ENCODE peak calls at places on chromosomes 13 and 19, in five cellular contexts. One of them, this sample, is unnamed.

GRCh38 chr13:27926644-27927434 is 7.0 kb downstream of the PDX1 start:
- DNase-seq in cardiac muscle cell: no peak
- DNase-seq in Peyer's patch: no peak
- DNase-seq in CD8-positive, alpha-beta memory T cell: no peak
- DNase-seq in tibial artery: no peak
- DNase-seq in this sample: no peak

GRCh38 chr13:33251131-33251629 is 34.4 kb downstream of the STARD13 start:
- DNase-seq in cardiac muscle cell: no peak
- DNase-seq in Peyer's patch: no peak
- DNase-seq in CD8-positive, alpha-beta memory T cell: no peak
- DNase-seq in tibial artery: no peak
- DNase-seq in this sample: no peak

GRCh38 chr13:111919826-111920225 is 147.1 kb upstream of the SOX1 start:
- DNase-seq in cardiac muscle cell: no peak
- DNase-seq in Peyer's patch: peak; percentile 28
- DNase-seq in CD8-positive, alpha-beta memory T cell: no peak
- DNase-seq in tibial artery: no peak
- DNase-seq in this sample: no peak

GRCh38 chr19:17471410-17472125 is 1.2 kb downstream of the SLC27A1 start:
- DNase-seq in cardiac muscle cell: no peak
- DNase-seq in Peyer's patch: no peak
- DNase-seq in CD8-positive, alpha-beta memory T cell: no peak
- DNase-seq in tibial artery: no peak
- DNase-seq in this sample: no peak

GRCh38 chr13:40333238-40333637 is 333.2 kb downstream of the FOXO1 start:
- DNase-seq in cardiac muscle cell: no peak
- DNase-seq in Peyer's patch: no peak
- DNase-seq in CD8-positive, alpha-beta memory T cell: no peak
- DNase-seq in tibial artery: no peak
- DNase-seq in this sample: no peak

GRCh38 chr19:800360-801029 is 3.2 kb downstream of the PTBP1 start:
- DNase-seq in cardiac muscle cell: peak; percentile 0
- DNase-seq in Peyer's patch: peak; percentile 70
- DNase-seq in CD8-positive, alpha-beta memory T cell: no peak
- DNase-seq in tibial artery: no peak
- DNase-seq in this sample: peak; percentile 25

GRCh38 chr19:1172353-1173159 is 1.5 kb downstream of the SBNO2 start:
- DNase-seq in cardiac muscle cell: no peak
- DNase-seq in Peyer's patch: peak; percentile 73
- DNase-seq in CD8-positive, alpha-beta memory T cell: no peak
- DNase-seq in tibial artery: peak; percentile 80
- DNase-seq in this sample: peak; percentile 85

GRCh38 chr19:48139053-48139452 is 28.4 kb upstream of the PLA2G4C start:
- DNase-seq in cardiac muscle cell: no peak
- DNase-seq in Peyer's patch: no peak
- DNase-seq in CD8-positive, alpha-beta memory T cell: no peak
- DNase-seq in tibial artery: no peak
- DNase-seq in this sample: no peak

GRCh38 chr19:29303035-29303706 is 90.2 kb upstream of the UQCRFS1 start:
- DNase-seq in cardiac muscle cell: no peak
- DNase-seq in Peyer's patch: no peak
- DNase-seq in CD8-positive, alpha-beta memory T cell: no peak
- DNase-seq in tibial artery: peak; percentile 7
- DNase-seq in this sample: no peak

GRCh38 chr13:98848736-98849135 is 96.3 kb upstream of the SLC15A1 start:
- DNase-seq in cardiac muscle cell: no peak
- DNase-seq in Peyer's patch: no peak
- DNase-seq in CD8-positive, alpha-beta memory T cell: no peak
- DNase-seq in tibial artery: peak; percentile 48
- DNase-seq in this sample: no peak

GRCh38 chr19:844300-844971 is 3.6 kb downstream of the PRTN3 start:
- DNase-seq in cardiac muscle cell: no peak
- DNase-seq in Peyer's patch: no peak
- DNase-seq in CD8-positive, alpha-beta memory T cell: no peak
- DNase-seq in tibial artery: no peak
- DNase-seq in this sample: no peak

GRCh38 chr19:18858906-18859646 is 27.3 kb downstream of the UPF1 start:
- DNase-seq in cardiac muscle cell: no peak
- DNase-seq in Peyer's patch: no peak
- DNase-seq in CD8-positive, alpha-beta memory T cell: no peak
- DNase-seq in tibial artery: no peak
- DNase-seq in this sample: peak; percentile 8

GRCh38 chr13:33512880-33513554 is 227.5 kb upstream of the STARD13 start:
- DNase-seq in cardiac muscle cell: no peak
- DNase-seq in Peyer's patch: no peak
- DNase-seq in CD8-positive, alpha-beta memory T cell: no peak
- DNase-seq in tibial artery: no peak
- DNase-seq in this sample: no peak

GRCh38 chr13:47908200-47908902 is 92.7 kb downstream of the SUCLA2 start:
- DNase-seq in cardiac muscle cell: no peak
- DNase-seq in Peyer's patch: no peak
- DNase-seq in CD8-positive, alpha-beta memory T cell: no peak
- DNase-seq in tibial artery: no peak
- DNase-seq in this sample: no peak

GRCh38 chr19:3656073-3656746 is 29.6 kb upstream of the CACTIN start:
- DNase-seq in cardiac muscle cell: no peak
- DNase-seq in Peyer's patch: no peak
- DNase-seq in CD8-positive, alpha-beta memory T cell: no peak
- DNase-seq in tibial artery: no peak
- DNase-seq in this sample: no peak

GRCh38 chr19:23991170-23991569 is 76.5 kb downstream of the ZNF726 start:
- DNase-seq in cardiac muscle cell: no peak
- DNase-seq in Peyer's patch: no peak
- DNase-seq in CD8-positive, alpha-beta memory T cell: no peak
- DNase-seq in tibial artery: no peak
- DNase-seq in this sample: no peak

GRCh38 chr13:112679932-112680677 is 9.7 kb upstream of the ATP11A start:
- DNase-seq in cardiac muscle cell: no peak
- DNase-seq in Peyer's patch: no peak
- DNase-seq in CD8-positive, alpha-beta memory T cell: no peak
- DNase-seq in tibial artery: peak; percentile 26
- DNase-seq in this sample: no peak

GRCh38 chr13:52686381-52686780 is 33.7 kb downstream of the SUGT1 start:
- DNase-seq in cardiac muscle cell: no peak
- DNase-seq in Peyer's patch: no peak
- DNase-seq in CD8-positive, alpha-beta memory T cell: no peak
- DNase-seq in tibial artery: no peak
- DNase-seq in this sample: no peak

GRCh38 chr13:27474751-27475268 is 24.4 kb upstream of the MTIF3 start:
- DNase-seq in cardiac muscle cell: no peak
- DNase-seq in Peyer's patch: no peak
- DNase-seq in CD8-positive, alpha-beta memory T cell: no peak
- DNase-seq in tibial artery: no peak
- DNase-seq in this sample: no peak

GRCh38 chr19:6271721-6272410 is 7.9 kb downstream of the MLLT1 start:
- DNase-seq in cardiac muscle cell: peak; percentile 71
- DNase-seq in Peyer's patch: peak; percentile 62
- DNase-seq in CD8-positive, alpha-beta memory T cell: no peak
- DNase-seq in tibial artery: peak; percentile 83
- DNase-seq in this sample: peak; percentile 91

GRCh38 chr13:43514326-43514725 is 272.4 kb downstream of the ENOX1 start:
- DNase-seq in cardiac muscle cell: no peak
- DNase-seq in Peyer's patch: no peak
- DNase-seq in CD8-positive, alpha-beta memory T cell: no peak
- DNase-seq in tibial artery: no peak
- DNase-seq in this sample: no peak

GRCh38 chr19:45470147-45471081 is 2.6 kb downstream of the FOSB start:
- DNase-seq in cardiac muscle cell: peak; percentile 51
- DNase-seq in Peyer's patch: no peak
- DNase-seq in CD8-positive, alpha-beta memory T cell: peak; percentile 20
- DNase-seq in tibial artery: peak; percentile 46
- DNase-seq in this sample: peak; percentile 33

GRCh38 chr19:19152668-19153384 is 14.5 kb upstream of the TMEM161A start:
- DNase-seq in cardiac muscle cell: no peak
- DNase-seq in Peyer's patch: no peak
- DNase-seq in CD8-positive, alpha-beta memory T cell: no peak
- DNase-seq in tibial artery: no peak
- DNase-seq in this sample: no peak

GRCh38 chr13:99959538-99960230 is 11.9 kb downstream of the ZIC5 start:
- DNase-seq in cardiac muscle cell: peak; percentile 9
- DNase-seq in Peyer's patch: no peak
- DNase-seq in CD8-positive, alpha-beta memory T cell: no peak
- DNase-seq in tibial artery: no peak
- DNase-seq in this sample: no peak

GRCh38 chr19:31257426-31258130 is 91.7 kb downstream of the TSHZ3 start:
- DNase-seq in cardiac muscle cell: no peak
- DNase-seq in Peyer's patch: no peak
- DNase-seq in CD8-positive, alpha-beta memory T cell: no peak
- DNase-seq in tibial artery: no peak
- DNase-seq in this sample: no peak

GRCh38 chr13:26200811-26201210 is 21.3 kb downstream of the RNF6 start:
- DNase-seq in cardiac muscle cell: no peak
- DNase-seq in Peyer's patch: no peak
- DNase-seq in CD8-positive, alpha-beta memory T cell: no peak
- DNase-seq in tibial artery: no peak
- DNase-seq in this sample: no peak

GRCh38 chr13:50715402-50716146 is 127.9 kb downstream of the DLEU7 start:
- DNase-seq in cardiac muscle cell: no peak
- DNase-seq in Peyer's patch: no peak
- DNase-seq in CD8-positive, alpha-beta memory T cell: no peak
- DNase-seq in tibial artery: peak; percentile 70
- DNase-seq in this sample: peak; percentile 55

GRCh38 chr13:70310720-70311119 is 202.5 kb upstream of the KLHL1 start:
- DNase-seq in cardiac muscle cell: peak; percentile 72
- DNase-seq in Peyer's patch: no peak
- DNase-seq in CD8-positive, alpha-beta memory T cell: no peak
- DNase-seq in tibial artery: no peak
- DNase-seq in this sample: no peak

GRCh38 chr19:13526552-13526951 is 20.3 kb upstream of the CACNA1A start:
- DNase-seq in cardiac muscle cell: peak; percentile 28
- DNase-seq in Peyer's patch: no peak
- DNase-seq in CD8-positive, alpha-beta memory T cell: no peak
- DNase-seq in tibial artery: no peak
- DNase-seq in this sample: no peak

GRCh38 chr19:35140207-35140897 is 1.7 kb downstream of the FXYD1 start:
- DNase-seq in cardiac muscle cell: no peak
- DNase-seq in Peyer's patch: no peak
- DNase-seq in CD8-positive, alpha-beta memory T cell: no peak
- DNase-seq in tibial artery: no peak
- DNase-seq in this sample: peak; percentile 76

GRCh38 chr13:88764103-88764502 is 1092.9 kb downstream of the SLITRK5 start:
- DNase-seq in cardiac muscle cell: no peak
- DNase-seq in Peyer's patch: no peak
- DNase-seq in CD8-positive, alpha-beta memory T cell: no peak
- DNase-seq in tibial artery: no peak
- DNase-seq in this sample: no peak

GRCh38 chr19:19627442-19627715 is 641 bp downstream of the LPAR2 start:
- DNase-seq in cardiac muscle cell: no peak
- DNase-seq in Peyer's patch: no peak
- DNase-seq in CD8-positive, alpha-beta memory T cell: peak; percentile 45
- DNase-seq in tibial artery: no peak
- DNase-seq in this sample: peak; percentile 19

GRCh38 chr19:35124098-35125060 is 8.8 kb downstream of the FXYD3 start:
- DNase-seq in cardiac muscle cell: no peak
- DNase-seq in Peyer's patch: peak; percentile 96
- DNase-seq in CD8-positive, alpha-beta memory T cell: peak; percentile 82
- DNase-seq in tibial artery: peak; percentile 96
- DNase-seq in this sample: peak; percentile 94

GRCh38 chr13:79642596-79642995 is 161.6 kb downstream of the NDFIP2 start:
- DNase-seq in cardiac muscle cell: no peak
- DNase-seq in Peyer's patch: no peak
- DNase-seq in CD8-positive, alpha-beta memory T cell: no peak
- DNase-seq in tibial artery: no peak
- DNase-seq in this sample: no peak

GRCh38 chr19:21970466-21970865 is 40.3 kb downstream of the ZNF208 start:
- DNase-seq in cardiac muscle cell: no peak
- DNase-seq in Peyer's patch: no peak
- DNase-seq in CD8-positive, alpha-beta memory T cell: no peak
- DNase-seq in tibial artery: no peak
- DNase-seq in this sample: no peak
- H3K9me3 ChIP-seq in cardiac muscle cell: peaks cover 3% of the 10 kb centered on the region
- H3K9me3 ChIP-seq in Peyer's patch: no peaks in the 10 kb centered on the region
- H3K9me3 ChIP-seq in CD8-positive, alpha-beta memory T cell: peaks cover 31% of the 10 kb centered on the region
- H3K9me3 ChIP-seq in tibial artery: peaks cover 94% of the 10 kb centered on the region
- H3K9me3 ChIP-seq in this sample: peaks cover 59% of the 10 kb centered on the region

GRCh38 chr19:37412700-37413099 is 41.8 kb downstream of the ZNF527 start:
- DNase-seq in cardiac muscle cell: no peak
- DNase-seq in Peyer's patch: no peak
- DNase-seq in CD8-positive, alpha-beta memory T cell: no peak
- DNase-seq in tibial artery: no peak
- DNase-seq in this sample: no peak
- H3K9me3 ChIP-seq in cardiac muscle cell: peaks cover 6% of the 10 kb centered on the region
- H3K9me3 ChIP-seq in Peyer's patch: no peaks in the 10 kb centered on the region
- H3K9me3 ChIP-seq in CD8-positive, alpha-beta memory T cell: peaks cover 77% of the 10 kb centered on the region
- H3K9me3 ChIP-seq in tibial artery: peaks cover 100% of the 10 kb centered on the region
- H3K9me3 ChIP-seq in this sample: peaks cover 97% of the 10 kb centered on the region

GRCh38 chr19:37817180-37817911 is 38.0 kb upstream of the ZNF573 start:
- DNase-seq in cardiac muscle cell: peak; percentile 88
- DNase-seq in Peyer's patch: peak; percentile 59
- DNase-seq in CD8-positive, alpha-beta memory T cell: peak; percentile 47
- DNase-seq in tibial artery: peak; percentile 64
- DNase-seq in this sample: peak; percentile 82

GRCh38 chr19:37809366-37809765 is 30.0 kb upstream of the ZNF573 start:
- DNase-seq in cardiac muscle cell: no peak
- DNase-seq in Peyer's patch: no peak
- DNase-seq in CD8-positive, alpha-beta memory T cell: no peak
- DNase-seq in tibial artery: no peak
- DNase-seq in this sample: no peak

GRCh38 chr19:37813340-37813739 is 34.0 kb upstream of the ZNF573 start:
- DNase-seq in cardiac muscle cell: no peak
- DNase-seq in Peyer's patch: no peak
- DNase-seq in CD8-positive, alpha-beta memory T cell: no peak
- DNase-seq in tibial artery: no peak
- DNase-seq in this sample: no peak
- H3K9me3 ChIP-seq in cardiac muscle cell: no peaks in the 10 kb centered on the region
- H3K9me3 ChIP-seq in Peyer's patch: no peaks in the 10 kb centered on the region
- H3K9me3 ChIP-seq in CD8-positive, alpha-beta memory T cell: no peaks in the 10 kb centered on the region
- H3K9me3 ChIP-seq in tibial artery: peaks cover 51% of the 10 kb centered on the region
- H3K9me3 ChIP-seq in this sample: peaks cover 45% of the 10 kb centered on the region

DNA sequence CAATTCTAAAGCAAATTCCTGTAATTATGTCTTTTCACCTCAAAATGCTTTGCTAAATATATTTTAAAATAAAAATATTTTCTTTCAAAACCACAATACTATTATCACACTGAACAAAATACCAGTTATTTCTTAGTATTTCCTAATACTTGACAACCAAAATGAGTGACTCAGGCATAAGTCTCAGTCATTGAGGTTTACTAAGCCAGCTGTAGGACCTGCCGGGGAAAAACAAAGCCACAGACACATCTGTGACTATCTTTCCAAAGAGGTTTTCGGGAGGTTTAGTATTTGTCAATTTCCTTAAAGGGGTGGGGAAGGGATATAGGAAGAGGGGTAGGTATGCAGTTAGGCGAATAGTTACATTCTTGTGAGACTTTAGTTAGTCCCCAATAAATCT is 3.2 kb upstream of the ZNF235 start:
- DNase-seq in cardiac muscle cell: no peak
- DNase-seq in Peyer's patch: no peak
- DNase-seq in CD8-positive, alpha-beta memory T cell: no peak
- DNase-seq in tibial artery: no peak
- DNase-seq in this sample: no peak
- H3K9me3 ChIP-seq in cardiac muscle cell: no peaks in the 10 kb centered on the region
- H3K9me3 ChIP-seq in Peyer's patch: no peaks in the 10 kb centered on the region
- H3K9me3 ChIP-seq in CD8-positive, alpha-beta memory T cell: peaks cover 6% of the 10 kb centered on the region
- H3K9me3 ChIP-seq in tibial artery: peaks cover 53% of the 10 kb centered on the region
- H3K9me3 ChIP-seq in this sample: peaks cover 67% of the 10 kb centered on the region